ENCODE peak calls at places on chromosomes 7 and 10, in four cellular contexts. O, N, X and S are unnamed samples.

GRCh38 chr10:478471-479245 is 210.8 kb downstream of the DIP2C start:
- DNase-seq in O (no peak), N (no peak), X (no peak), S (no peak)

GRCh38 chr7:80089341-80089740 is 45.3 kb upstream of the GNAI1 start:
- DNase-seq in O (no peak), N (no peak), X (no peak), S (no peak)

GRCh38 chr10:126917975-126918908 is 13.0 kb downstream of the DOCK1 start:
- DNase-seq in N (no peak), X (no peak), O (no peak), S (no peak)

GRCh38 chr7:373818-374705 is 84.1 kb downstream of the FOXL3 start:
- DNase-seq in X (no peak), N (no peak), O (no peak), S (no peak)

GRCh38 chr7:16420329-16420648 is 1.0 kb downstream of the CRPPA start:
- DNase-seq in O (no peak), X (no peak), N (no peak), S (no peak)

GRCh38 chr10:72086466-72087391 is 1.6 kb downstream of the SPOCK2 start:
- DNase-seq in X (no peak), N (no peak), O (peak; percentile 57), S (no peak)

GRCh38 chr7:49773082-49773938 is at the start of gene VWC2:
- DNase-seq in N (no peak), O (no peak), X (no peak), S (no peak)

GRCh38 chr7:120302190-120302589 is 29.2 kb downstream of the KCND2 start:
- DNase-seq in X (no peak), O (no peak), N (no peak), S (no peak)

GRCh38 chr10:94608530-94608929 is 62.9 kb downstream of the HELLS start:
- DNase-seq in N (no peak), X (no peak), O (no peak), S (no peak)

GRCh38 chr10:111756541-111757061 is 427.0 kb downstream of the GPAM start:
- DNase-seq in O (peak; percentile 16), N (peak; percentile 7), X (peak; percentile 10), S (no peak)

GRCh38 chr7:101518348-101518747 is 110.7 kb downstream of the MYL10 start:
- DNase-seq in O (no peak), N (peak; percentile 55), X (no peak), S (no peak)

GRCh38 chr10:110413903-110414562 is 83.7 kb upstream of the DUSP5 start:
- DNase-seq in N (no peak), X (peak; percentile 59), O (no peak), S (no peak)

GRCh38 chr10:106930751-106931150 is 233.8 kb downstream of the SORCS1 start:
- DNase-seq in N (no peak), X (no peak), O (no peak), S (no peak)

GRCh38 chr10:13707156-13707881 is 120.6 kb downstream of the PRPF18 start:
- DNase-seq in N (peak; percentile 84), O (peak; percentile 27), X (peak; percentile 24), S (peak; percentile 44)

GRCh38 chr10:43594944-43595589 is 11.2 kb upstream of the ZNF485 start:
- DNase-seq in O (peak; percentile 35), X (peak; percentile 59), N (no peak), S (no peak)

GRCh38 chr10:89278034-89278535 is 23.8 kb upstream of the IFIT2 start:
- DNase-seq in X (no peak), N (peak; percentile 94), O (no peak), S (no peak)

GRCh38 chr7:138603549-138604324 is 97.4 kb downstream of the SVOPL start:
- DNase-seq in X (no peak), N (no peak), O (no peak), S (no peak)

GRCh38 chr10:17793823-17794759 is 15.1 kb upstream of the MRC1 start:
- DNase-seq in N (no peak), O (no peak), X (no peak), S (no peak)

GRCh38 chr7:126778101-126778500 is 474.6 kb downstream of the GRM8 start:
- DNase-seq in N (no peak), O (no peak), X (no peak), S (no peak)

GRCh38 chr7:53383131-53383530 is 347.7 kb downstream of the POM121L12 start:
- DNase-seq in N (no peak), O (no peak), X (no peak), S (no peak)